ENCODE peak calls at places on chromosomes 16 and 17, in eight cellular contexts. O is lower lobe of right lung; A is H9; E is AG10803; U is neural progenitor cell; W is OCI-LY7; Q is tibial nerve; N is CD4-positive, alpha-beta T cell. L is an unnamed sample.

GRCh38 chr17:79400989-79401703 is 209.7 kb downstream of the RBFOX3 start:
- DNase-seq in A (peak; percentile 88), N (peak; percentile 71), U (peak; percentile 84), O (peak; percentile 77), E (peak; percentile 34), W (peak; percentile 71), Q (peak; percentile 66), L (peak; percentile 89)

GRCh38 chr16:65548470-65548869 is 426.6 kb upstream of the CDH11 start:
- DNase-seq in W (no peak), E (no peak), N (no peak), O (no peak), Q (no peak), U (peak; percentile 38), A (peak; percentile 60), L (no peak)

GRCh38 chr17:19720631-19721426 is 4.4 kb upstream of the SLC47A2 start:
- DNase-seq in A (no peak), U (no peak), Q (no peak), W (no peak), E (no peak), N (no peak), O (no peak), L (no peak)

GRCh38 chr17:79042421-79043190 is 18.6 kb downstream of the C1QTNF1 start:
- DNase-seq in W (peak; percentile 63), Q (peak; percentile 74), N (peak; percentile 63), E (peak; percentile 65), A (peak; percentile 81), O (peak; percentile 86), U (peak; percentile 60), L (peak; percentile 68)

GRCh38 chr17:9009737-9010136 is 11.6 kb upstream of the NTN1 start:
- DNase-seq in A (no peak), E (no peak), W (no peak), Q (no peak), N (no peak), O (no peak), U (no peak), L (no peak)

GRCh38 chr17:78324391-78325075 is 35.3 kb downstream of the SOCS3 start:
- DNase-seq in U (peak; percentile 62), O (peak; percentile 81), Q (peak; percentile 77), N (no peak), E (peak; percentile 91), W (no peak), A (peak; percentile 78), L (peak; percentile 41)

GRCh38 chr17:61251939-61252865 is 147.4 kb upstream of the TBX2 start:
- DNase-seq in O (peak; percentile 95), N (no peak), A (no peak), U (no peak), E (peak; percentile 97), Q (peak; percentile 97), W (no peak), L (no peak)

GRCh38 chr16:85130707-85131028 is 18.4 kb upstream of the CIBAR2 start:
- DNase-seq in U (no peak), N (no peak), O (no peak), E (no peak), Q (no peak), W (no peak), A (no peak), L (no peak)

GRCh38 chr16:52404546-52404945 is 142.4 kb downstream of the TOX3 start:
- DNase-seq in A (no peak), N (no peak), O (no peak), E (no peak), Q (no peak), W (no peak), U (no peak), L (no peak)

GRCh38 chr17:50329716-50330115 is 16.2 kb upstream of the XYLT2 start:
- DNase-seq in E (no peak), A (no peak), Q (no peak), W (no peak), N (no peak), O (no peak), U (no peak), L (no peak)

GRCh38 chr17:1755252-1755992 is 6.4 kb upstream of the SERPINF1 start:
- DNase-seq in O (no peak), N (no peak), A (no peak), U (no peak), W (no peak), E (no peak), Q (no peak), L (no peak)

GRCh38 chr16:4390266-4391260 is 18.9 kb downstream of the VASN start:
- DNase-seq in O (no peak), U (peak; percentile 50), A (peak; percentile 76), W (no peak), Q (no peak), N (no peak), E (no peak), L (no peak)

GRCh38 chr17:80446645-80447405 is 29.6 kb downstream of the NPTX1 start:
- DNase-seq in O (no peak), U (no peak), N (no peak), W (no peak), E (no peak), Q (no peak), A (no peak), L (no peak)

GRCh38 chr17:68360198-68360597 is 68.9 kb downstream of the ARSG start:
- DNase-seq in E (no peak), A (no peak), N (no peak), O (no peak), U (no peak), W (no peak), Q (no peak), L (no peak)

GRCh38 chr17:40922239-40922638 is 15.2 kb downstream of the KRT23 start:
- DNase-seq in A (no peak), U (no peak), N (no peak), E (peak; percentile 89), Q (peak; percentile 68), W (no peak), O (peak; percentile 53), L (no peak)

GRCh38 chr17:32100971-32101631 is 41.2 kb upstream of the RHOT1 start:
- DNase-seq in N (no peak), Q (no peak), E (no peak), W (no peak), A (no peak), O (no peak), U (no peak), L (no peak)

GRCh38 chr16:84281077-84281476 is 13.6 kb upstream of the WFDC1 start:
- DNase-seq in Q (no peak), N (no peak), O (no peak), U (peak; percentile 36), A (peak; percentile 63), W (peak; percentile 56), E (peak; percentile 15), L (no peak)

GRCh38 chr16:29824589-29825144 is 4.4 kb downstream of the MVP start:
- DNase-seq in W (no peak), U (no peak), E (peak; percentile 81), N (no peak), A (no peak), Q (no peak), O (no peak), L (no peak)

GRCh38 chr17:27756467-27757371 is 43.6 kb downstream of the NOS2 start:
- DNase-seq in U (peak; percentile 64), N (peak; percentile 26), O (no peak), A (peak; percentile 72), W (peak; percentile 51), E (peak; percentile 36), Q (peak; percentile 55), L (peak; percentile 38)

GRCh38 chr16:89118361-89119061 is 24.9 kb downstream of the ACSF3 start:
- DNase-seq in O (peak; percentile 41), N (no peak), W (no peak), U (no peak), E (no peak), Q (no peak), A (peak; percentile 52), L (no peak)

GRCh38 chr17:39794249-39794970 is 56.7 kb downstream of the GRB7 start:
- DNase-seq in O (no peak), A (no peak), W (peak; percentile 97), Q (no peak), E (no peak), U (no peak), N (peak; percentile 35), L (peak; percentile 72)

GRCh38 chr16:80614908-80615696 is 74.3 kb downstream of the DYNLRB2 start:
- DNase-seq in N (no peak), Q (no peak), O (no peak), E (peak; percentile 64), A (no peak), U (no peak), W (no peak), L (no peak)

GRCh38 chr16:31455601-31456314 is 3.5 kb upstream of the ARMC5 start:
- DNase-seq in U (peak; percentile 51), W (peak; percentile 61), O (no peak), E (peak; percentile 9), N (peak; percentile 25), A (peak; percentile 49), Q (no peak), L (peak; percentile 15)

GRCh38 chr17:81003711-81004335 is 12.2 kb downstream of the CHMP6 start:
- DNase-seq in Q (no peak), W (no peak), U (peak; percentile 71), A (no peak), N (no peak), E (no peak), O (peak; percentile 47), L (no peak)

GRCh38 chr17:71764507-71764906 is 356.3 kb upstream of the SOX9 start:
- DNase-seq in O (no peak), U (peak; percentile 74), N (no peak), E (no peak), A (peak; percentile 87), Q (no peak), W (peak; percentile 37), L (no peak)

GRCh38 chr17:15882058-15882720 is 62.7 kb upstream of the ADORA2B start:
- DNase-seq in Q (no peak), O (no peak), W (no peak), U (peak; percentile 45), E (no peak), N (no peak), A (peak; percentile 85), L (no peak)
- TF ChIP-seq CTCF in Q (no peak), O (peak; percentile 8), W (no peak), U (peak; percentile 41), E (no peak), N (no peak), A (peak; percentile 68), L (no peak)

GRCh38 chr16:58339452-58339938 is 44.7 kb upstream of the PRSS54 start:
- DNase-seq in W (no peak), A (peak; percentile 67), U (peak; percentile 51), O (no peak), E (peak; percentile 10), Q (no peak), N (no peak), L (no peak)
- TF ChIP-seq CTCF in W (peak; percentile 41), A (peak; percentile 62), U (peak; percentile 48), O (no peak), E (peak; percentile 45), Q (no peak), N (no peak), L (no peak)

DNA sequence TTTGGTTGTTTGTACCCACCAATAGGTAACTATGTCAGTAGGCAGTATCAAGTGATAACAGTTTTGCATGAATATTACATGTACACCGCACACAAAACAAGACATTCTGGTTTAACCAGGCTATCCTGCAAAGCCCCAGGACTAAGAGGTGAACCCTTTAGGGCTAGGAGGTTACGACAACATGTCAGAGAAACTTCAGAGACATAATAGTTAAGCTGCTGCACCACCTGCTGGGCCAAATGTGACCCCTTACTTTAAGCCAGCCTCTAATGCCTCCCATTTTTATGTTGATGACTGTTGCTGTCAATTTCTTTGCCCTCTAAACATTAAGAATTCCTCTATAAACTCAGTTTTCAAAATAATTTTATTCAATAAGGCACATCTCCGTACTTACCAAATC is 15.4 kb downstream of the SRP68 start:
- DNase-seq in Q (no peak), O (no peak), N (no peak), E (no peak), W (peak; percentile 28), A (no peak), U (no peak), L (no peak)
- TF ChIP-seq CTCF in Q (no peak), O (no peak), N (no peak), E (no peak), W (peak; percentile 64), A (no peak), U (no peak), L (no peak)

GRCh38 chr16:68749424-68749823 is 12.3 kb downstream of the CDH1 start:
- DNase-seq in O (no peak), U (no peak), E (no peak), Q (no peak), N (no peak), A (peak; percentile 64), W (no peak), L (no peak)
- TF ChIP-seq CTCF in O (no peak), U (no peak), E (no peak), Q (no peak), N (no peak), A (peak; percentile 60), W (peak; percentile 25), L (peak; percentile 6)